ENCODE peak calls at places on chromosomes 13 and 19, in nine cellular contexts. Q is GM13976; Y is activated CD4-positive, alpha-beta T cell treated with anti-CD3 and anti-CD28 coated beads, Interleukin-2, amount 50 U/mL, for 1 hour; K is EL; W is CD8-positive, alpha-beta T cell; X is T follicular helper cell; H is AG08395; M is M059J; D is SIG-M5. T is an unnamed sample.

GRCh38 chr13:80742027-80742426 is 401.1 kb upstream of the SPRY2 start:
- DNase-seq in W (no peak), Q (no peak), D (no peak), X (no peak), M (no peak), Y (no peak), H (no peak), K (no peak), T (no peak)

GRCh38 chr13:92187378-92187989 is 789.1 kb downstream of the GPC5 start:
- DNase-seq in X (no peak), Q (peak; percentile 46), D (no peak), K (peak; percentile 4), M (peak; percentile 8), H (peak; percentile 47), Y (no peak), W (no peak), T (peak; percentile 23)

GRCh38 chr19:10478476-10478875 is 24.7 kb downstream of the KEAP1 start:
- DNase-seq in Y (no peak), D (no peak), H (no peak), X (no peak), Q (no peak), K (peak; percentile 28), M (peak; percentile 10), W (no peak), T (no peak)

GRCh38 chr19:46404884-46405658 is 8.3 kb downstream of the CCDC8 start:
- DNase-seq in H (no peak), W (no peak), M (no peak), D (no peak), K (peak; percentile 43), Q (peak; percentile 56), X (no peak), Y (no peak), T (peak; percentile 72)

GRCh38 chr19:29650988-29651387 is 14.3 kb upstream of the PLEKHF1 start:
- DNase-seq in M (no peak), K (no peak), D (no peak), W (no peak), Q (no peak), Y (no peak), H (no peak), X (no peak), T (no peak)

GRCh38 chr19:3154957-3155736 is 19.3 kb downstream of the GNA15 start:
- DNase-seq in K (peak; percentile 100), D (no peak), Q (peak; percentile 90), W (peak; percentile 63), Y (peak; percentile 75), M (peak; percentile 100), H (peak; percentile 97), X (peak; percentile 76), T (peak; percentile 49)

GRCh38 chr13:30120133-30120822 is 187.1 kb downstream of the KATNAL1 start:
- DNase-seq in H (no peak), K (no peak), W (no peak), M (no peak), Y (no peak), Q (no peak), X (no peak), D (no peak), T (no peak)

GRCh38 chr13:45047394-45048328 is 58.3 kb downstream of the GPALPP1 start:
- DNase-seq in M (peak; percentile 76), Q (peak; percentile 82), K (peak; percentile 83), D (no peak), X (peak; percentile 63), W (peak; percentile 56), H (peak; percentile 87), Y (peak; percentile 79), T (peak; percentile 91)

GRCh38 chr13:83125791-83126190 is 756.5 kb downstream of the SLITRK1 start:
- DNase-seq in W (no peak), Q (no peak), K (no peak), H (no peak), M (no peak), D (no peak), Y (no peak), X (no peak), T (no peak)

GRCh38 chr19:35963514-35963913 is 27.3 kb downstream of the LRFN3 start:
- DNase-seq in D (no peak), K (peak; percentile 25), X (no peak), H (peak; percentile 75), W (no peak), Q (no peak), Y (peak; percentile 44), M (peak; percentile 37), T (peak; percentile 62)

GRCh38 chr19:29845576-29846176 is 33.9 kb downstream of the CCNE1 start:
- DNase-seq in Y (no peak), H (peak; percentile 24), W (no peak), Q (no peak), X (no peak), M (peak; percentile 43), K (peak; percentile 65), D (no peak), T (peak; percentile 57)

GRCh38 chr13:23743269-23743668 is 145.9 kb downstream of the MIPEP start:
- DNase-seq in W (no peak), Y (no peak), X (no peak), K (no peak), H (no peak), D (no peak), Q (peak; percentile 38), M (no peak), T (no peak)

GRCh38 chr19:57558525-57558924 is 1.1 kb downstream of the ZNF550 start:
- DNase-seq in D (no peak), X (no peak), Y (no peak), H (peak; percentile 13), K (peak; percentile 31), Q (peak; percentile 27), W (no peak), M (no peak), T (no peak)

GRCh38 chr19:35142531-35143230 is 374 bp upstream of the FXYD7 start:
- DNase-seq in H (peak; percentile 43), K (peak; percentile 42), M (no peak), W (peak; percentile 61), Y (peak; percentile 79), Q (peak; percentile 81), D (no peak), X (peak; percentile 59), T (peak; percentile 60)

GRCh38 chr19:54136086-54136863 is 1.3 kb upstream of the CNOT3 start:
- DNase-seq in M (no peak), Q (no peak), H (no peak), K (no peak), Y (no peak), W (no peak), D (no peak), X (no peak), T (no peak)

GRCh38 chr13:72462726-72463125 is 264.7 kb downstream of the MZT1 start:
- DNase-seq in M (peak; percentile 14), Y (no peak), W (no peak), H (no peak), D (no peak), X (no peak), K (no peak), Q (no peak), T (no peak)

GRCh38 chr19:6739390-6739883 is at the start of gene TRIP10:
- DNase-seq in W (peak; percentile 71), Q (peak; percentile 97), K (peak; percentile 76), H (peak; percentile 94), Y (peak; percentile 79), D (no peak), X (peak; percentile 73), M (peak; percentile 72), T (peak; percentile 93)

T was measured in testis.